ENCODE peak calls at places on chromosomes 12 and 14, in ten cellular contexts. One of them, this sample, is unnamed.

GRCh38 chr14:61911534-61911933 is 149.3 kb downstream of the SNAPC1 start:
- DNase-seq in stimulated activated CD4-positive, alpha-beta T cell treated with anti-CD3 and anti-CD28 coated beads, TNF-alpha, amount 100 ng/mL, for 48 hours: no peak
- DNase-seq in COR-L47: peak
- DNase-seq in coronary artery: no peak
- DNase-seq in MV-4-11: no peak
- DNase-seq in cardiac muscle cell: no peak
- DNase-seq in BJ: no peak
- DNase-seq in T-cell: peak
- DNase-seq in NCI-H1105: no peak
- DNase-seq in mucosa of gallbladder: no peak
- DNase-seq in this sample: no peak

GRCh38 chr12:66288121-66288520 is 14.2 kb upstream of the HELB start:
- DNase-seq in stimulated activated CD4-positive, alpha-beta T cell treated with anti-CD3 and anti-CD28 coated beads, TNF-alpha, amount 100 ng/mL, for 48 hours: no peak
- DNase-seq in COR-L47: no peak
- DNase-seq in coronary artery: no peak
- DNase-seq in MV-4-11: no peak
- DNase-seq in cardiac muscle cell: no peak
- DNase-seq in BJ: no peak
- DNase-seq in T-cell: peak
- DNase-seq in NCI-H1105: no peak
- DNase-seq in mucosa of gallbladder: no peak
- DNase-seq in this sample: no peak

GRCh38 chr12:124024263-124024678 is 51.3 kb downstream of the ZNF664 start:
- DNase-seq in stimulated activated CD4-positive, alpha-beta T cell treated with anti-CD3 and anti-CD28 coated beads, TNF-alpha, amount 100 ng/mL, for 48 hours: no peak
- DNase-seq in COR-L47: no peak
- DNase-seq in coronary artery: no peak
- DNase-seq in MV-4-11: peak
- DNase-seq in cardiac muscle cell: no peak
- DNase-seq in BJ: no peak
- DNase-seq in T-cell: no peak
- DNase-seq in NCI-H1105: no peak
- DNase-seq in mucosa of gallbladder: no peak
- DNase-seq in this sample: no peak

GRCh38 chr12:105085537-105085936 is 1.3 kb upstream of the ALDH1L2 start:
- DNase-seq in stimulated activated CD4-positive, alpha-beta T cell treated with anti-CD3 and anti-CD28 coated beads, TNF-alpha, amount 100 ng/mL, for 48 hours: no peak
- DNase-seq in COR-L47: no peak
- DNase-seq in coronary artery: no peak
- DNase-seq in MV-4-11: no peak
- DNase-seq in cardiac muscle cell: no peak
- DNase-seq in BJ: no peak
- DNase-seq in T-cell: no peak
- DNase-seq in NCI-H1105: no peak
- DNase-seq in mucosa of gallbladder: no peak
- DNase-seq in this sample: no peak

GRCh38 chr12:115801826-115802225 is 475.7 kb downstream of the MED13L start:
- DNase-seq in stimulated activated CD4-positive, alpha-beta T cell treated with anti-CD3 and anti-CD28 coated beads, TNF-alpha, amount 100 ng/mL, for 48 hours: no peak
- DNase-seq in COR-L47: no peak
- DNase-seq in coronary artery: no peak
- DNase-seq in MV-4-11: no peak
- DNase-seq in cardiac muscle cell: no peak
- DNase-seq in BJ: no peak
- DNase-seq in T-cell: no peak
- DNase-seq in NCI-H1105: no peak
- DNase-seq in mucosa of gallbladder: no peak
- DNase-seq in this sample: no peak

GRCh38 chr14:75165586-75166391 is 10.6 kb downstream of the TMED10 start:
- DNase-seq in stimulated activated CD4-positive, alpha-beta T cell treated with anti-CD3 and anti-CD28 coated beads, TNF-alpha, amount 100 ng/mL, for 48 hours: no peak
- DNase-seq in COR-L47: no peak
- DNase-seq in coronary artery: no peak
- DNase-seq in MV-4-11: no peak
- DNase-seq in cardiac muscle cell: no peak
- DNase-seq in BJ: no peak
- DNase-seq in T-cell: no peak
- DNase-seq in NCI-H1105: no peak
- DNase-seq in mucosa of gallbladder: no peak
- DNase-seq in this sample: no peak

GRCh38 chr12:6752181-6752930 is 585 bp downstream of the MLF2 start:
- DNase-seq in stimulated activated CD4-positive, alpha-beta T cell treated with anti-CD3 and anti-CD28 coated beads, TNF-alpha, amount 100 ng/mL, for 48 hours: no peak
- DNase-seq in COR-L47: peak
- DNase-seq in coronary artery: no peak
- DNase-seq in MV-4-11: no peak
- DNase-seq in cardiac muscle cell: peak
- DNase-seq in BJ: no peak
- DNase-seq in T-cell: peak
- DNase-seq in NCI-H1105: peak
- DNase-seq in mucosa of gallbladder: peak
- DNase-seq in this sample: no peak

GRCh38 chr14:88422919-88423318 is 37.5 kb downstream of the SPATA7 start:
- DNase-seq in stimulated activated CD4-positive, alpha-beta T cell treated with anti-CD3 and anti-CD28 coated beads, TNF-alpha, amount 100 ng/mL, for 48 hours: peak
- DNase-seq in COR-L47: no peak
- DNase-seq in coronary artery: no peak
- DNase-seq in MV-4-11: peak
- DNase-seq in cardiac muscle cell: no peak
- DNase-seq in BJ: peak
- DNase-seq in T-cell: no peak
- DNase-seq in NCI-H1105: no peak
- DNase-seq in mucosa of gallbladder: no peak
- DNase-seq in this sample: no peak

GRCh38 chr14:69054030-69054429 is 74.9 kb upstream of the ACTN1 start:
- DNase-seq in stimulated activated CD4-positive, alpha-beta T cell treated with anti-CD3 and anti-CD28 coated beads, TNF-alpha, amount 100 ng/mL, for 48 hours: no peak
- DNase-seq in COR-L47: no peak
- DNase-seq in coronary artery: no peak
- DNase-seq in MV-4-11: no peak
- DNase-seq in cardiac muscle cell: no peak
- DNase-seq in BJ: no peak
- DNase-seq in T-cell: no peak
- DNase-seq in NCI-H1105: no peak
- DNase-seq in mucosa of gallbladder: no peak
- DNase-seq in this sample: no peak

GRCh38 chr12:53006810-53007742 is 820 bp downstream of the EIF4B start:
- DNase-seq in stimulated activated CD4-positive, alpha-beta T cell treated with anti-CD3 and anti-CD28 coated beads, TNF-alpha, amount 100 ng/mL, for 48 hours: peak
- DNase-seq in COR-L47: peak
- DNase-seq in coronary artery: peak
- DNase-seq in MV-4-11: peak
- DNase-seq in cardiac muscle cell: peak
- DNase-seq in BJ: no peak
- DNase-seq in T-cell: peak
- DNase-seq in NCI-H1105: peak
- DNase-seq in mucosa of gallbladder: peak
- DNase-seq in this sample: peak

GRCh38 chr12:112096667-112097066 is 11.9 kb downstream of the NAA25 start:
- DNase-seq in stimulated activated CD4-positive, alpha-beta T cell treated with anti-CD3 and anti-CD28 coated beads, TNF-alpha, amount 100 ng/mL, for 48 hours: no peak
- DNase-seq in COR-L47: no peak
- DNase-seq in coronary artery: no peak
- DNase-seq in MV-4-11: no peak
- DNase-seq in cardiac muscle cell: no peak
- DNase-seq in BJ: peak
- DNase-seq in T-cell: no peak
- DNase-seq in NCI-H1105: no peak
- DNase-seq in mucosa of gallbladder: no peak
- DNase-seq in this sample: no peak

GRCh38 chr12:85057370-85057963 is 21.3 kb downstream of the LRRIQ1 start:
- DNase-seq in stimulated activated CD4-positive, alpha-beta T cell treated with anti-CD3 and anti-CD28 coated beads, TNF-alpha, amount 100 ng/mL, for 48 hours: peak
- DNase-seq in COR-L47: peak
- DNase-seq in coronary artery: no peak
- DNase-seq in MV-4-11: peak
- DNase-seq in cardiac muscle cell: peak
- DNase-seq in BJ: no peak
- DNase-seq in T-cell: no peak
- DNase-seq in NCI-H1105: peak
- DNase-seq in mucosa of gallbladder: peak
- DNase-seq in this sample: no peak

GRCh38 chr14:49972199-49972671 is 79.4 kb downstream of the ARF6 start:
- DNase-seq in stimulated activated CD4-positive, alpha-beta T cell treated with anti-CD3 and anti-CD28 coated beads, TNF-alpha, amount 100 ng/mL, for 48 hours: no peak
- DNase-seq in COR-L47: peak
- DNase-seq in coronary artery: no peak
- DNase-seq in MV-4-11: peak
- DNase-seq in cardiac muscle cell: no peak
- DNase-seq in BJ: peak
- DNase-seq in T-cell: no peak
- DNase-seq in NCI-H1105: peak
- DNase-seq in mucosa of gallbladder: peak
- DNase-seq in this sample: no peak

GRCh38 chr12:30858471-30858870 is 68.1 kb upstream of the TSPAN11 start:
- DNase-seq in stimulated activated CD4-positive, alpha-beta T cell treated with anti-CD3 and anti-CD28 coated beads, TNF-alpha, amount 100 ng/mL, for 48 hours: no peak
- DNase-seq in COR-L47: no peak
- DNase-seq in coronary artery: no peak
- DNase-seq in MV-4-11: no peak
- DNase-seq in cardiac muscle cell: no peak
- DNase-seq in BJ: no peak
- DNase-seq in T-cell: no peak
- DNase-seq in NCI-H1105: no peak
- DNase-seq in mucosa of gallbladder: no peak
- DNase-seq in this sample: no peak

GRCh38 chr12:95997276-95997675 is 1.1 kb upstream of the HAL start:
- DNase-seq in stimulated activated CD4-positive, alpha-beta T cell treated with anti-CD3 and anti-CD28 coated beads, TNF-alpha, amount 100 ng/mL, for 48 hours: no peak
- DNase-seq in COR-L47: no peak
- DNase-seq in coronary artery: no peak
- DNase-seq in MV-4-11: no peak
- DNase-seq in cardiac muscle cell: no peak
- DNase-seq in BJ: no peak
- DNase-seq in T-cell: no peak
- DNase-seq in NCI-H1105: no peak
- DNase-seq in mucosa of gallbladder: no peak
- DNase-seq in this sample: no peak

GRCh38 chr14:37824936-37825698 is 229.7 kb downstream of the TTC6 start:
- DNase-seq in stimulated activated CD4-positive, alpha-beta T cell treated with anti-CD3 and anti-CD28 coated beads, TNF-alpha, amount 100 ng/mL, for 48 hours: no peak
- DNase-seq in COR-L47: no peak
- DNase-seq in coronary artery: no peak
- DNase-seq in MV-4-11: no peak
- DNase-seq in cardiac muscle cell: no peak
- DNase-seq in BJ: no peak
- DNase-seq in T-cell: no peak
- DNase-seq in NCI-H1105: no peak
- DNase-seq in mucosa of gallbladder: no peak
- DNase-seq in this sample: no peak

GRCh38 chr14:68941820-68942219 is 37.3 kb downstream of the ACTN1 start:
- DNase-seq in stimulated activated CD4-positive, alpha-beta T cell treated with anti-CD3 and anti-CD28 coated beads, TNF-alpha, amount 100 ng/mL, for 48 hours: no peak
- DNase-seq in COR-L47: no peak
- DNase-seq in coronary artery: peak
- DNase-seq in MV-4-11: no peak
- DNase-seq in cardiac muscle cell: peak
- DNase-seq in BJ: peak
- DNase-seq in T-cell: no peak
- DNase-seq in NCI-H1105: no peak
- DNase-seq in mucosa of gallbladder: peak
- DNase-seq in this sample: no peak

GRCh38 chr14:58299665-58300202 is 1.4 kb downstream of the ARID4A start:
- DNase-seq in stimulated activated CD4-positive, alpha-beta T cell treated with anti-CD3 and anti-CD28 coated beads, TNF-alpha, amount 100 ng/mL, for 48 hours: no peak
- DNase-seq in COR-L47: no peak
- DNase-seq in coronary artery: no peak
- DNase-seq in MV-4-11: no peak
- DNase-seq in cardiac muscle cell: peak
- DNase-seq in BJ: no peak
- DNase-seq in T-cell: no peak
- DNase-seq in NCI-H1105: no peak
- DNase-seq in mucosa of gallbladder: no peak
- DNase-seq in this sample: no peak

GRCh38 chr14:74905595-74906142 is 17.4 kb downstream of the RPS6KL1 start:
- DNase-seq in stimulated activated CD4-positive, alpha-beta T cell treated with anti-CD3 and anti-CD28 coated beads, TNF-alpha, amount 100 ng/mL, for 48 hours: peak
- DNase-seq in COR-L47: peak
- DNase-seq in coronary artery: no peak
- DNase-seq in MV-4-11: peak
- DNase-seq in cardiac muscle cell: peak
- DNase-seq in BJ: no peak
- DNase-seq in T-cell: peak
- DNase-seq in NCI-H1105: peak
- DNase-seq in mucosa of gallbladder: peak
- DNase-seq in this sample: no peak

GRCh38 chr12:52581481-52581880 is 7.8 kb upstream of the KRT74 start:
- DNase-seq in stimulated activated CD4-positive, alpha-beta T cell treated with anti-CD3 and anti-CD28 coated beads, TNF-alpha, amount 100 ng/mL, for 48 hours: no peak
- DNase-seq in COR-L47: peak
- DNase-seq in coronary artery: peak
- DNase-seq in MV-4-11: no peak
- DNase-seq in cardiac muscle cell: no peak
- DNase-seq in BJ: no peak
- DNase-seq in T-cell: no peak
- DNase-seq in NCI-H1105: no peak
- DNase-seq in mucosa of gallbladder: no peak
- DNase-seq in this sample: no peak

GRCh38 chr14:104203071-104203425 is 64.7 kb downstream of the KIF26A start:
- DNase-seq in stimulated activated CD4-positive, alpha-beta T cell treated with anti-CD3 and anti-CD28 coated beads, TNF-alpha, amount 100 ng/mL, for 48 hours: no peak
- DNase-seq in COR-L47: no peak
- DNase-seq in coronary artery: no peak
- DNase-seq in MV-4-11: no peak
- DNase-seq in cardiac muscle cell: no peak
- DNase-seq in BJ: no peak
- DNase-seq in T-cell: no peak
- DNase-seq in NCI-H1105: no peak
- DNase-seq in mucosa of gallbladder: no peak
- DNase-seq in this sample: no peak

GRCh38 chr12:18799561-18799960 is 61.6 kb downstream of the CAPZA3 start:
- DNase-seq in stimulated activated CD4-positive, alpha-beta T cell treated with anti-CD3 and anti-CD28 coated beads, TNF-alpha, amount 100 ng/mL, for 48 hours: no peak
- DNase-seq in COR-L47: no peak
- DNase-seq in coronary artery: no peak
- DNase-seq in MV-4-11: no peak
- DNase-seq in cardiac muscle cell: no peak
- DNase-seq in BJ: no peak
- DNase-seq in T-cell: no peak
- DNase-seq in NCI-H1105: no peak
- DNase-seq in mucosa of gallbladder: no peak
- DNase-seq in this sample: no peak

GRCh38 chr14:98896476-98896875 is 375.5 kb downstream of the BCL11B start:
- DNase-seq in stimulated activated CD4-positive, alpha-beta T cell treated with anti-CD3 and anti-CD28 coated beads, TNF-alpha, amount 100 ng/mL, for 48 hours: no peak
- DNase-seq in COR-L47: no peak
- DNase-seq in coronary artery: no peak
- DNase-seq in MV-4-11: no peak
- DNase-seq in cardiac muscle cell: no peak
- DNase-seq in BJ: no peak
- DNase-seq in T-cell: no peak
- DNase-seq in NCI-H1105: no peak
- DNase-seq in mucosa of gallbladder: no peak
- DNase-seq in this sample: no peak